ENCODE peak calls at places on chromosomes 16 and 17, in five cellular contexts. One of them, this sample, is unnamed.

GRCh38 chr16:17408955-17409441 is 61.8 kb downstream of the XYLT1 start:
- DNase-seq in suprapubic skin: no peak
- DNase-seq in Calu3: no peak
- DNase-seq in neural crest cell: no peak
- DNase-seq in right atrium auricular region: no peak
- DNase-seq in this sample: no peak

GRCh38 chr16:29974291-29975133 is 844 bp downstream of the TAOK2 start:
- DNase-seq in suprapubic skin: no peak
- DNase-seq in Calu3: peak
- DNase-seq in right atrium auricular region: no peak
- DNase-seq in neural crest cell: no peak
- DNase-seq in this sample: peak

GRCh38 chr17:17749921-17750320 is 68.7 kb downstream of the RAI1 start:
- DNase-seq in Calu3: peak
- DNase-seq in suprapubic skin: no peak
- DNase-seq in neural crest cell: peak
- DNase-seq in right atrium auricular region: no peak
- DNase-seq in this sample: no peak

GRCh38 chr16:14564323-14564722 is 65.7 kb downstream of the PARN start:
- DNase-seq in right atrium auricular region: no peak
- DNase-seq in Calu3: no peak
- DNase-seq in neural crest cell: no peak
- DNase-seq in suprapubic skin: no peak
- DNase-seq in this sample: no peak

GRCh38 chr17:29113334-29113733 is 66.9 kb downstream of the MYO18A start:
- DNase-seq in Calu3: no peak
- DNase-seq in right atrium auricular region: no peak
- DNase-seq in suprapubic skin: no peak
- DNase-seq in neural crest cell: no peak
- DNase-seq in this sample: no peak

GRCh38 chr17:78923660-78924453 is 1.3 kb downstream of the TIMP2 start:
- DNase-seq in suprapubic skin: peak
- DNase-seq in neural crest cell: no peak
- DNase-seq in right atrium auricular region: no peak
- DNase-seq in Calu3: peak
- DNase-seq in this sample: no peak

GRCh38 chr17:6959700-6960099 is 36.1 kb upstream of the ALOX12 start:
- DNase-seq in suprapubic skin: no peak
- DNase-seq in Calu3: no peak
- DNase-seq in neural crest cell: no peak
- DNase-seq in right atrium auricular region: no peak
- DNase-seq in this sample: no peak

GRCh38 chr16:78562156-78562555 is 462.7 kb downstream of the WWOX start:
- DNase-seq in Calu3: no peak
- DNase-seq in neural crest cell: no peak
- DNase-seq in right atrium auricular region: no peak
- DNase-seq in suprapubic skin: no peak
- DNase-seq in this sample: no peak

GRCh38 chr17:64016974-64017373 is 3.5 kb downstream of the ICAM2 start:
- DNase-seq in Calu3: no peak
- DNase-seq in suprapubic skin: no peak
- DNase-seq in neural crest cell: no peak
- DNase-seq in right atrium auricular region: no peak
- DNase-seq in this sample: no peak

GRCh38 chr17:58382108-58382884 is 30.3 kb upstream of the SUPT4H1 start:
- DNase-seq in right atrium auricular region: no peak
- DNase-seq in Calu3: no peak
- DNase-seq in suprapubic skin: no peak
- DNase-seq in neural crest cell: no peak
- DNase-seq in this sample: no peak

GRCh38 chr17:4573682-4574081 is 10.6 kb upstream of the SMTNL2 start:
- DNase-seq in right atrium auricular region: no peak
- DNase-seq in suprapubic skin: no peak
- DNase-seq in Calu3: no peak
- DNase-seq in neural crest cell: no peak
- DNase-seq in this sample: no peak

GRCh38 chr17:16463341-16464000 is 28.5 kb downstream of the LRRC75A start:
- DNase-seq in Calu3: peak
- DNase-seq in suprapubic skin: no peak
- DNase-seq in right atrium auricular region: no peak
- DNase-seq in neural crest cell: no peak
- DNase-seq in this sample: no peak
- TF ChIP-seq CTCF in Calu3: peak
- TF ChIP-seq CTCF in suprapubic skin: no peak
- TF ChIP-seq CTCF in right atrium auricular region: peak
- TF ChIP-seq CTCF in neural crest cell: peak
- TF ChIP-seq CTCF in this sample: no peak

GRCh38 chr17:263271-263670 is 81.8 kb upstream of the DOC2B start:
- DNase-seq in right atrium auricular region: no peak
- DNase-seq in Calu3: no peak
- DNase-seq in suprapubic skin: no peak
- DNase-seq in neural crest cell: no peak
- DNase-seq in this sample: no peak
- TF ChIP-seq CTCF in right atrium auricular region: no peak
- TF ChIP-seq CTCF in Calu3: no peak
- TF ChIP-seq CTCF in suprapubic skin: no peak
- TF ChIP-seq CTCF in neural crest cell: no peak
- TF ChIP-seq CTCF in this sample: no peak

GRCh38 chr17:1532836-1533602 is 16.6 kb upstream of the INPP5K start:
- DNase-seq in Calu3: no peak
- DNase-seq in suprapubic skin: no peak
- DNase-seq in neural crest cell: peak
- DNase-seq in right atrium auricular region: no peak
- DNase-seq in this sample: no peak
- TF ChIP-seq CTCF in Calu3: no peak
- TF ChIP-seq CTCF in suprapubic skin: no peak
- TF ChIP-seq CTCF in neural crest cell: peak
- TF ChIP-seq CTCF in right atrium auricular region: no peak
- TF ChIP-seq CTCF in this sample: peak

GRCh38 chr17:67066717-67067116 is 22.4 kb downstream of the CACNG1 start:
- DNase-seq in suprapubic skin: no peak
- DNase-seq in right atrium auricular region: no peak
- DNase-seq in Calu3: no peak
- DNase-seq in neural crest cell: no peak
- DNase-seq in this sample: no peak

GRCh38 chr17:67067571-67068517 is 23.5 kb downstream of the CACNG1 start:
- DNase-seq in Calu3: no peak
- DNase-seq in right atrium auricular region: no peak
- DNase-seq in neural crest cell: no peak
- DNase-seq in suprapubic skin: no peak
- DNase-seq in this sample: no peak

GRCh38 chr17:67058036-67058435 is 13.7 kb downstream of the CACNG1 start:
- DNase-seq in suprapubic skin: peak
- DNase-seq in neural crest cell: no peak
- DNase-seq in right atrium auricular region: no peak
- DNase-seq in Calu3: no peak
- DNase-seq in this sample: no peak

GRCh38 chr17:67059372-67059771 is 15.0 kb downstream of the CACNG1 start:
- DNase-seq in Calu3: no peak
- DNase-seq in neural crest cell: no peak
- DNase-seq in suprapubic skin: peak
- DNase-seq in right atrium auricular region: no peak
- DNase-seq in this sample: no peak

GRCh38 chr17:67063146-67063545 is 18.8 kb downstream of the CACNG1 start:
- DNase-seq in right atrium auricular region: no peak
- DNase-seq in suprapubic skin: no peak
- DNase-seq in neural crest cell: no peak
- DNase-seq in Calu3: no peak
- DNase-seq in this sample: no peak
- TF ChIP-seq CTCF in right atrium auricular region: no peak
- TF ChIP-seq CTCF in suprapubic skin: no peak
- TF ChIP-seq CTCF in neural crest cell: no peak
- TF ChIP-seq CTCF in Calu3: no peak
- TF ChIP-seq CTCF in this sample: no peak

DNA sequence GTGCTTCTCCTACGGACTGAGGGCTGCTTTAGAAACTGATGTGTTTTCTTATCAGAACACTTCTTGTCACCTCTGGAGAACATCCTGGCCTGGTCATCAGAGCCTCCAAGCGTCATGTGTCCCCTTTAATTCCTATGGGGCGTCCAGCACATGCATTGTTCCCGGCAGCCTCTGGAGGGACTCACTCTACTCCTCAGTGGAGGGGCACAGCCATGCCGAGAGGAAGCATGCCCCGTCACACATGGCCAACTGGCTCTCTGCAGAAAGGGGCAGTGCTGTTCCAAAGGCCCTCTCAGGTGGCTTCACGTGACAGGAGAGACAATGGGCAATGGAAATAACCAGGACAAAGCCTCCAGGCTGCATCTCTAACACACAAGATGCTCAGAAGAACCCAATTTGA is 31.8 kb downstream of the CDRT15L2 start:
- DNase-seq in right atrium auricular region: no peak
- DNase-seq in Calu3: no peak
- DNase-seq in suprapubic skin: no peak
- DNase-seq in neural crest cell: no peak
- DNase-seq in this sample: no peak
- TF ChIP-seq CTCF in right atrium auricular region: no peak
- TF ChIP-seq CTCF in Calu3: no peak
- TF ChIP-seq CTCF in suprapubic skin: no peak
- TF ChIP-seq CTCF in neural crest cell: no peak
- TF ChIP-seq CTCF in this sample: no peak

GRCh38 chr16:12898556-12898955 is 2.8 kb upstream of the SHISA9 start:
- DNase-seq in neural crest cell: no peak
- DNase-seq in right atrium auricular region: no peak
- DNase-seq in Calu3: no peak
- DNase-seq in suprapubic skin: no peak
- DNase-seq in this sample: no peak
- TF ChIP-seq CTCF in neural crest cell: peak
- TF ChIP-seq CTCF in right atrium auricular region: no peak
- TF ChIP-seq CTCF in Calu3: no peak
- TF ChIP-seq CTCF in suprapubic skin: no peak
- TF ChIP-seq CTCF in this sample: no peak

DNA sequence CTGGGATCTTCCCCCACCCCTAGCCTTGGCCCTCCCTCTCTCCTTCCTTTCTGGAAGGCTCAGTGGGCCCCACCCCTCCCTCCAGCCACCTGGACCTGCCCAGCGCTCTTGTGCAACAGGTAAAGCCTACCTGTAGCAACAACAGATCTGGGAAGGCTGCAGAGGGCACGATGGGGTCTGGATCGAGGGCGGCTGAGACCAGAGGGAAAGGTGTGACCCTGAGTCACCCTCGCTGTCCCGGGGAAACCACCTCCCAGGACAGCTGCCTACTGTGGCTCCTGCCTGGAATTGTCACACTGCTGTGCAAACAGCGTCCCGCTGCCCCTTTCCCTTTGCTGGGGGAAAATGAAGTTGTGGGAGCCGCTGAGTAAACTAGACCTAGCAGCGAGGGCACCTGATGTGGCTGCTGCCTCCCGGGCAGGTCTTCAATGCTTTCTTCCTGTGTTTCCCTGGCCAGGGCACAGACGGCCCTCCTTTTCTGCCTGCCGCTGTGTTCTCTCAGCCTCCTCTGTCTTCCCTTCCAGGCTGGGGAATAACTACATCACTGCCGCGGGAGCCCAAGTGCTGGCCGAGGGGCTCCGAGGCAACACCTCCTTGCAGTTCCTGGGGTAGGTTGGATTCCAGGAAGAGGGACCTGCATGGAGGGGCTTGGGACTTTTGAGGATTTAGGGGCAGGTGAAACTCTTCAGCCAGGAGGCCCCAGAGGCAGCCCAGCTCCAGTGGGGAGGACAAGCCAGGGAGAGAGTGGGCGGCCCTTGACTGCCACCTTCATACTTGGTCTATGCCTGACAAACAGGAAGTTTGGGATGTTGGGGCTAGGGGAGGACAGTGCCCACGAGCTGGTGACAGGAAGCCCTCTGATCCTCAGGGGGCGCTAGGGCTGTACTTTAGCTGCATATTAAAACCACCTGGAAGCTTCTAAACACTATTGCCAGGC is 22.2 kb upstream of the CYLD start:
- DNase-seq in suprapubic skin: no peak
- DNase-seq in Calu3: peak
- DNase-seq in neural crest cell: no peak
- DNase-seq in right atrium auricular region: no peak
- DNase-seq in this sample: no peak
- TF ChIP-seq CTCF in suprapubic skin: no peak
- TF ChIP-seq CTCF in Calu3: no peak
- TF ChIP-seq CTCF in neural crest cell: no peak
- TF ChIP-seq CTCF in right atrium auricular region: no peak
- TF ChIP-seq CTCF in this sample: no peak

GRCh38 chr16:4309102-4309832 is 6.6 kb upstream of the GLIS2 start:
- DNase-seq in neural crest cell: no peak
- DNase-seq in suprapubic skin: no peak
- DNase-seq in Calu3: no peak
- DNase-seq in right atrium auricular region: no peak
- DNase-seq in this sample: no peak

GRCh38 chr16:4313563-4314531 is 2.0 kb upstream of the GLIS2 start:
- DNase-seq in neural crest cell: peak
- DNase-seq in Calu3: peak
- DNase-seq in right atrium auricular region: no peak
- DNase-seq in suprapubic skin: no peak
- DNase-seq in this sample: no peak

GRCh38 chr16:4306439-4307214 is 9.2 kb upstream of the GLIS2 start:
- DNase-seq in Calu3: no peak
- DNase-seq in suprapubic skin: no peak
- DNase-seq in right atrium auricular region: no peak
- DNase-seq in neural crest cell: no peak
- DNase-seq in this sample: no peak

GRCh38 chr16:4307215-4308037 is 8.4 kb upstream of the GLIS2 start:
- DNase-seq in right atrium auricular region: peak
- DNase-seq in neural crest cell: peak
- DNase-seq in suprapubic skin: peak
- DNase-seq in Calu3: peak
- DNase-seq in this sample: peak

GRCh38 chr16:4309833-4310266 is 6.0 kb upstream of the GLIS2 start:
- DNase-seq in neural crest cell: peak
- DNase-seq in Calu3: peak
- DNase-seq in suprapubic skin: no peak
- DNase-seq in right atrium auricular region: no peak
- DNase-seq in this sample: no peak
- TF ChIP-seq CTCF in neural crest cell: peak
- TF ChIP-seq CTCF in Calu3: peak
- TF ChIP-seq CTCF in suprapubic skin: no peak
- TF ChIP-seq CTCF in right atrium auricular region: peak
- TF ChIP-seq CTCF in this sample: no peak